ENCODE peak calls at places on chromosomes 13 and 19, in four cellular contexts. U, G, C and R are unnamed samples.

GRCh38 chr13:19152403-19152802 is 29.2 kb downstream of the TUBA3C start:
- DNase-seq in C (no peak), U (no peak), G (no peak), R (no peak)

GRCh38 chr13:29513002-29513980 is 82.2 kb downstream of the SLC7A1 start:
- DNase-seq in U (no peak), C (no peak), G (no peak), R (no peak)

GRCh38 chr19:47663911-47664771 is 49.1 kb upstream of the EHD2 start:
- DNase-seq in U (peak; percentile 52), G (peak; percentile 90), C (peak; percentile 77), R (peak; percentile 89)

GRCh38 chr13:44011036-44011435 is 131.3 kb downstream of the LACC1 start:
- DNase-seq in C (no peak), G (peak; percentile 46), U (no peak), R (no peak)

GRCh38 chr19:4373601-4374441 is 26.5 kb downstream of the SH3GL1 start:
- DNase-seq in C (no peak), U (no peak), G (peak; percentile 59), R (peak; percentile 92)

GRCh38 chr13:102401305-102401704 is 543 bp downstream of the FGF14 start:
- DNase-seq in C (no peak), U (no peak), G (no peak), R (no peak)

GRCh38 chr19:16040642-16041041 is 35.7 kb upstream of the TPM4 start:
- DNase-seq in G (no peak), U (no peak), C (peak; percentile 49), R (no peak)

GRCh38 chr13:28000567-28000966 is 12.1 kb upstream of the URAD start:
- DNase-seq in C (peak; percentile 5), G (no peak), U (no peak), R (peak; percentile 78)

GRCh38 chr19:29302002-29302928 is 89.3 kb upstream of the UQCRFS1 start:
- DNase-seq in C (no peak), U (no peak), G (no peak), R (no peak)

GRCh38 chr19:12840091-12841079 is 2.1 kb downstream of the MAST1 start:
- DNase-seq in C (peak; percentile 80), U (peak; percentile 93), G (peak; percentile 81), R (peak; percentile 46)

GRCh38 chr19:48102870-48103751 is 7.5 kb downstream of the PLA2G4C start:
- DNase-seq in U (peak; percentile 82), G (no peak), C (peak; percentile 76), R (no peak)

GRCh38 chr19:19510432-19510831 is 4.9 kb downstream of the TSSK6 start:
- DNase-seq in U (no peak), C (no peak), G (no peak), R (no peak)

GRCh38 chr19:39342647-39343305 is 555 bp downstream of the SAMD4B start:
- DNase-seq in U (no peak), G (peak; percentile 51), C (no peak), R (no peak)

GRCh38 chr13:39970177-39970846 is 314.9 kb downstream of the COG6 start:
- DNase-seq in U (no peak), G (no peak), C (no peak), R (no peak)

DNA sequence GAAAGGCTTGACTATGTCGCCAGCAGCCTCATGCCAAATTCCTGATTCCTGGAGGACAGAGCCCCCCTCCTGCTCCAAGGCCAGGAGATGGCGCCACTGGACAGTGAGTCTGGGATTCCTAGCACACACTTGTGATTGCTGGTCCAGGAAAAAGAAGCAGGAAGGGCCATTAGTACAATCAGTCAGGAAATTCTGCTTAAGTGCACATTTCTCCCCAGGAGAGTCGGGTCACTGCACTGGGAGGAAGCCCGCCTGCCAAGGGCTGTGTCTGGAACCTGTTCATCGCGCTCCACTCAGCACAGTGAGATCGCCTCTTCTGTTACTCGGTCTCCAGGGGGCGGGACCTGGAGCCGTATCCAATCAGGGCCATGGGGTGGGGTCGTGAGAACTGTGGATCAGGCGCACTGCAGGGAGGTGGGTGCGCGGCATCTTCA is 65.1 kb downstream of the ZNF823 start:
- DNase-seq in C (peak; percentile 21), U (peak; percentile 28), G (peak; percentile 61), R (peak; percentile 33)
- TF ChIP-seq CTCF in C (no peak), U (peak; percentile 46), G (peak; percentile 53), R (peak; percentile 8)

DNA sequence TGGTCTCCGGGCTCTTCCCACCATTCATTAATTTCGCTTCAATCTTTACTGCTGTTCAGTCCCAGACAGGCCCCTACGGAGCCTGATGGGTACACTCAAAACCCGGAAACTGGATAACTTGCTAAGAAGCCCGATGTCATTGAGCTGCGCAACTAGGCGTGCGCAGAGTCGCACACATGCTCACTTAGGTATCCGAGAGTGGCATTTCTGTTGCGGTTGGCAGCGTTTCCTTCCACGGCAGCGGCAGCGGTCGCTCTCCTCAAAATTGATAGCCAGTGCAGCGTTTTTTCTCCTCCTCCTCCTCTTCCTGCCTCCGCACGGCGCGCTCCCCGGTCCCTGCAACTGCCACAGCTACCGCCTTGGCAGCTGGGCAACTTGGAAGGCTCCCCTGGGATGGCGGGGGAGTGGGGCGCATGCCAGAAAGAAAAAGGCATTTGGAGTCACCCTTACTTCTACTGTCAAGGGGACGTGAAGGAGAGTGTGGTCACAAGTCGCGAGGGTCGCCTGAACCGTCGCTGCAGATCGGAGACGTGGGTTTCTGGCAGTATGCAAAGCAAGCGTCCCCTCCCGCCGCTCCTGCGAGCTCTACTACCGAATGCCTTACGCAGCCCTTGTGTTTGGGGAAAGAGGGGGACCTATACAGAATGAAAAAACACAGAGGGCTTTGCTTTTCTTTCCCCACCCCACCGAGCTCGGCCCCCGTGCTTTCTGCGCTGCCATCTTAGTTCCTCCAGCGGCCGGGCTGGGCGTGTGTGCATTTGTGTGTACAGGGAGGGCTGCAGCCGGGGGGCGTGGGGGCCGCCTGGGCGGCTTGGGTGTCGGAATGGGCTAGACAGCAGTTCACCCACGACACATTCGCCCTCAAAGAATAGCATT is 2.5 kb upstream of the MYCBP2 start:
- DNase-seq in G (peak; percentile 87), C (peak; percentile 92), U (peak; percentile 53), R (peak; percentile 88)
- TF ChIP-seq POLR2A in G (peak; percentile 75), C (peak; percentile 72), U (peak; percentile 77), R (no peak)

GRCh38 chr13:79485014-79485441 is 4.1 kb downstream of the NDFIP2 start:
- DNase-seq in C (peak; percentile 87), G (peak; percentile 41), U (no peak), R (peak; percentile 43)
- H3K4me3 ChIP-seq in C (peak overlapping the region; percentile 12), G (no peak overlapping the region), U (no peak overlapping the region), R (no peak overlapping the region)

GRCh38 chr13:45490068-45490467 is 25.3 kb downstream of the COG3 start:
- DNase-seq in U (no peak), G (no peak), C (peak; percentile 9), R (no peak)
- TF ChIP-seq CTCF in U (peak; percentile 35), G (no peak), C (no peak), R (no peak)

GRCh38 chr19:17751103-17751911 is at the start of gene FCHO1:
- DNase-seq in U (peak; percentile 78), G (no peak), C (no peak), R (no peak)
- TF ChIP-seq POLR2A in U (peak; percentile 88), G (no peak), C (no peak), R (no peak)

GRCh38 chr13:36819811-36820140 is 754 bp downstream of the RFXAP start:
- DNase-seq in C (peak; percentile 9), G (no peak), U (peak; percentile 9), R (no peak)

GRCh38 chr13:36818483-36819063 is 449 bp upstream of the RFXAP start:
- DNase-seq in C (no peak), U (no peak), G (no peak), R (no peak)

GRCh38 chr13:36819064-36819810 is at the start of gene RFXAP:
- DNase-seq in U (peak; percentile 92), G (peak; percentile 88), C (peak; percentile 77), R (peak; percentile 96)

GRCh38 chr13:36820222-36820621 is 1.2 kb downstream of the RFXAP start:
- DNase-seq in C (no peak), U (no peak), G (no peak), R (no peak)

GRCh38 chr13:36817996-36818395 is 1.0 kb upstream of the RFXAP start:
- DNase-seq in U (no peak), G (no peak), C (no peak), R (no peak)
- H3K4me3 ChIP-seq in U (no peak overlapping the region), G (no peak overlapping the region), C (no peak overlapping the region), R (no peak overlapping the region)

GRCh38 chr19:42440357-42441046 is 2.2 kb downstream of the CXCL17 start:
- DNase-seq in U (peak; percentile 82), C (peak; percentile 87), G (peak; percentile 82), R (peak; percentile 53)
- TF ChIP-seq CTCF in U (peak; percentile 95), C (peak; percentile 99), G (peak; percentile 78), R (peak; percentile 12)

DNA sequence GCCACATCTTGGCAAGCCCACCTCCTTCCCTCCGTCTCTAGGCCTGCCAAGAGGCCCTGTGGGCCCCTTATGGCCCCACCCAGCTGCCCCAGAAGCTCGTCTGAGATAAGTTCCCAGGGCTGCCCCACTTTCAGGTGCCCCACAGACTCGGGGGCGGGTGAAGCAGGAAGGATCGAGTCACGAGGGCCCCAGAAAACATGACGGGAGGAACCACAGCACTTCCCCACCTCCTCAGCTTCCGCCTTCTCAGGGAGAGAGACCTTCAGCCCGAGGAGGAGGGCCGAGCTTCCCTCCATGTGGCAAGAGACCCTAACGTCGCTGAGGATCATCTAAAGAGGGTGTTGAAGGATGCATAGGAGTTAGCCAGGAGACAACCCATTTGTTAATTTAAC is 4.5 kb upstream of the IL12RB1 start:
- DNase-seq in U (peak; percentile 56), G (peak; percentile 42), C (no peak), R (peak; percentile 62)
- TF ChIP-seq POLR2A in U (peak; percentile 39), G (no peak), C (no peak), R (no peak)

GRCh38 chr19:11540642-11541041 is 2.0 kb downstream of the CNN1 start:
- DNase-seq in U (no peak), G (no peak), C (no peak), R (no peak)
- H3K4me3 ChIP-seq in U (no peak overlapping the region), G (no peak overlapping the region), C (no peak overlapping the region), R (no peak overlapping the region)

GRCh38 chr19:30733826-30734550 is 361.8 kb downstream of the ZNF536 start:
- DNase-seq in U (no peak), C (peak; percentile 11), G (no peak), R (no peak)
- TF ChIP-seq CTCF in U (no peak), C (no peak), G (no peak), R (no peak)